ENCODE peak calls at places on chromosomes 2 and 18, in eight cellular contexts. I is bronchial epithelial cell, K is choroid plexus epithelial cell, A is upper lobe of right lung, Y is Peyer's patch, P is fibroblast of pulmonary artery, Q is stomach, N is hepatocyte. L is an unnamed sample.

GRCh38 chr2:18404708-18405107 is 155.7 kb downstream of the RDH14 start:
- DNase-seq in I (no peak), K (no peak), A (no peak), Y (no peak), P (no peak), Q (no peak), N (peak), L (no peak)

GRCh38 chr2:220090050-220090449 is 462.6 kb downstream of the SLC4A3 start:
- DNase-seq in I (peak), K (no peak), A (no peak), Y (no peak), P (no peak), Q (no peak), N (no peak), L (no peak)

GRCh38 chr2:32825291-32825712 is 121.5 kb upstream of the LTBP1 start:
- DNase-seq in I (no peak), K (peak), A (no peak), Y (no peak), P (peak), Q (no peak), N (peak), L (no peak)

GRCh38 chr2:202885190-202885589 is 13.6 kb upstream of the ICA1L start:
- DNase-seq in I (no peak), K (no peak), A (no peak), Y (no peak), P (no peak), Q (no peak), N (no peak), L (no peak)

GRCh38 chr2:84901593-84902120 is 3.8 kb upstream of the TMSB10 start:
- DNase-seq in I (no peak), K (peak), A (no peak), Y (no peak), P (peak), Q (no peak), N (no peak), L (no peak)

GRCh38 chr2:175170679-175171304 is 2.8 kb upstream of the ATF2 start:
- DNase-seq in I (no peak), K (no peak), A (no peak), Y (no peak), P (no peak), Q (no peak), N (no peak), L (no peak)

GRCh38 chr18:65221115-65221514 is 529.7 kb upstream of the CDH7 start:
- DNase-seq in I (no peak), K (no peak), A (no peak), Y (no peak), P (no peak), Q (no peak), N (no peak), L (no peak)

GRCh38 chr2:230472619-230473018 is 56.6 kb downstream of the SP100 start:
- DNase-seq in I (peak), K (peak), A (no peak), Y (no peak), P (peak), Q (no peak), N (peak), L (no peak)

GRCh38 chr2:112092286-112093041 is 37.4 kb downstream of the TMEM87B start:
- DNase-seq in I (peak), K (peak), A (no peak), Y (no peak), P (peak), Q (no peak), N (no peak), L (peak)

GRCh38 chr2:64114063-64114911 is 29.9 kb downstream of the PELI1 start:
- DNase-seq in I (peak), K (peak), A (no peak), Y (no peak), P (peak), Q (no peak), N (no peak), L (peak)

GRCh38 chr2:122734756-122735155 is 979.3 kb downstream of the TSN start:
- DNase-seq in I (no peak), K (peak), A (no peak), Y (no peak), P (peak), Q (no peak), N (no peak), L (no peak)

GRCh38 chr2:91748869-91749268 is 3057.4 kb downstream of the RPIA start:
- DNase-seq in I (no peak), K (no peak), A (no peak), Y (no peak), P (no peak), Q (no peak), N (no peak), L (no peak)
- H3K4me3 ChIP-seq in I (no peak), K (no peak), A (no peak), Y (no peak), P (no peak), Q (no peak), N (no peak), L (no peak)

GRCh38 chr2:65320042-65320711 is 92.5 kb downstream of the ACTR2 start:
- DNase-seq in I (peak), K (peak), A (no peak), Y (no peak), P (peak), Q (no peak), N (peak), L (peak)
- TF ChIP-seq CTCF in I (peak), K (peak), A (peak), Y (peak), P (peak), Q (no peak), N (peak), L (peak)

DNA sequence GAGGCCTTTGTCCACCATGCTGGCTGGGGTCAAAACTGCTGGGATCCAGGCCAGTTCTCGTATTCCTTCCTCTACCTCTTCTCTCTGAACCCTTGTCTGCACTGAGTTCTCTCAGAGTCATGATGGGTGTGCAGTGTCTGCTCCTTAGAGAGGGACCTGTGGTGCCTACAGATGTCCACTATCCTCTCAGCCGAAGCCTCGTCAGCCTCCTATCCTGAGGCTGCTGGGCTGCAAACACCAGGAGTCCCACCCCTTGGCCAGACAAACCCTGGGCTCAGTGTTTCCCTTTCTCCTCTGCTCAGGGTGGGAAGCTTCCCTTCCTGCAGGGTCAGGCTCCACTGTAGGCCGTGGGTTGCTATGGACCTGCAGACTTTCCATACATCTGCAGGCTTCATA is 2.3 kb downstream of the INPP5D start:
- DNase-seq in I (no peak), K (no peak), A (no peak), Y (no peak), P (no peak), Q (peak), N (no peak), L (no peak)
- H3K4me3 ChIP-seq in I (no peak), K (no peak), A (peak), Y (peak), P (no peak), Q (peak), N (no peak), L (no peak)

GRCh38 chr2:16617282-16618266 is 48.1 kb downstream of the CYRIA start:
- DNase-seq in I (peak), K (peak), A (no peak), Y (no peak), P (peak), Q (peak), N (peak), L (no peak)
- TF ChIP-seq CTCF in I (peak), K (peak), A (peak), Y (peak), P (peak), Q (peak), N (peak), L (peak)

GRCh38 chr2:62455957-62456692 is 49.9 kb downstream of the TMEM17 start:
- DNase-seq in I (no peak), K (no peak), A (no peak), Y (no peak), P (no peak), Q (no peak), N (no peak), L (no peak)
- H3K4me3 ChIP-seq in I (no peak), K (no peak), A (no peak), Y (no peak), P (no peak), Q (no peak), N (no peak), L (no peak)

DNA sequence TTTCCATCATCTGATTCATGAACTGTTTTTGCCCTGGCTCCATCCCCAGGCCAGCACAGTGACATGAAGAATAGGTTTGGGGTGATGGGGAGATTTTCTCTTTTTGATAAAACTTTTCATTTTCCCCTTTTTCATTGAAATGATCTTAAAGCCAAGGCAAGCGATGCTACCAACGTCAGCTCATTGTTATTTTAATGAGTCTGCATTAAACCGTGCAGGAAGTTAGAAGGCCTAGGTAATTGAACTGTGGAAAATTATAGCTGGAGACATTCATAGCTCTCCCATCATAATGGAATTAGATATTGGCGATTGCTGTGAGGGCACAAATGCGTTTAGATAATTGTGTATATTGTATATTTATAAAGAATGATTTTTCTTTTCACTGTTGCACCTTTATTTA is 33.2 kb downstream of the SMARCAL1 start:
- DNase-seq in I (no peak), K (no peak), A (no peak), Y (no peak), P (no peak), Q (no peak), N (no peak), L (no peak)
- TF ChIP-seq CTCF in I (no peak), K (no peak), A (no peak), Y (no peak), P (no peak), Q (no peak), N (no peak), L (no peak)

GRCh38 chr18:50791599-50792438 is 28.0 kb downstream of the MRO start:
- DNase-seq in I (no peak), K (no peak), A (no peak), Y (no peak), P (no peak), Q (no peak), N (no peak), L (no peak)

GRCh38 chr18:50793641-50794565 is 25.9 kb downstream of the MRO start:
- DNase-seq in I (no peak), K (no peak), A (no peak), Y (no peak), P (no peak), Q (no peak), N (no peak), L (no peak)

GRCh38 chr18:50797147-50797546 is 22.7 kb downstream of the MRO start:
- DNase-seq in I (no peak), K (no peak), A (no peak), Y (peak), P (no peak), Q (peak), N (no peak), L (no peak)

GRCh38 chr18:50792885-50793284 is 26.9 kb downstream of the MRO start:
- DNase-seq in I (no peak), K (no peak), A (no peak), Y (no peak), P (no peak), Q (no peak), N (no peak), L (no peak)

GRCh38 chr18:50796495-50796894 is 23.3 kb downstream of the MRO start:
- DNase-seq in I (no peak), K (no peak), A (no peak), Y (no peak), P (no peak), Q (no peak), N (peak), L (no peak)
- H3K4me3 ChIP-seq in I (no peak), K (no peak), A (no peak), Y (no peak), P (no peak), Q (no peak), N (no peak), L (no peak)

DNA sequence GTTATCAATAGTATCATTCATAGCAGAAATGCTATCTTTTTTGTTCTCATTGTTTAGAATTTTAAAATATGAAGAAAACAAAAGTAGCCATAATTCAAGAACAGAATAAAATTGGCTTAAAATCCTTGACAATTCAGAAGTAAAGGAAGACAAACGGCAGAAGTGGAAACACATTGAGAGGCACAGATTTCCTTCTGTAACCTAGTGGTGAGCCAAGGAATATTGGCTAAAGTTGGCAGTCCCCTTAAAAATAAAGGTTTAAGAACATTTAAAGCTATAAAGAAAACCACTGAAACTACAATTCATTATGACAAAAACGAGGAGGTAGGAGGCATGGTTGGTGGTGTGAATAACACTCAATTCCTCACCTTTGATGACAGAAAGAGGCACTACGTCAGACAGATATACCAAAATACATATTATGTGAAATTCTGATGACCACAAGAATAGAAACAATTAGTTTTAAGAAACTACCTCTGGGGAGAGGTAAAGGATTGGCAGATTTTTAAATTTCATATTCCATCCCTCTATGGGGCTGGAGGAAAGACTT is 42.3 kb downstream of the SFT2D3 start:
- DNase-seq in I (no peak), K (no peak), A (no peak), Y (no peak), P (no peak), Q (no peak), N (no peak), L (no peak)
- TF ChIP-seq CTCF in I (no peak), K (no peak), A (no peak), Y (no peak), P (no peak), Q (no peak), N (no peak), L (no peak)

DNA sequence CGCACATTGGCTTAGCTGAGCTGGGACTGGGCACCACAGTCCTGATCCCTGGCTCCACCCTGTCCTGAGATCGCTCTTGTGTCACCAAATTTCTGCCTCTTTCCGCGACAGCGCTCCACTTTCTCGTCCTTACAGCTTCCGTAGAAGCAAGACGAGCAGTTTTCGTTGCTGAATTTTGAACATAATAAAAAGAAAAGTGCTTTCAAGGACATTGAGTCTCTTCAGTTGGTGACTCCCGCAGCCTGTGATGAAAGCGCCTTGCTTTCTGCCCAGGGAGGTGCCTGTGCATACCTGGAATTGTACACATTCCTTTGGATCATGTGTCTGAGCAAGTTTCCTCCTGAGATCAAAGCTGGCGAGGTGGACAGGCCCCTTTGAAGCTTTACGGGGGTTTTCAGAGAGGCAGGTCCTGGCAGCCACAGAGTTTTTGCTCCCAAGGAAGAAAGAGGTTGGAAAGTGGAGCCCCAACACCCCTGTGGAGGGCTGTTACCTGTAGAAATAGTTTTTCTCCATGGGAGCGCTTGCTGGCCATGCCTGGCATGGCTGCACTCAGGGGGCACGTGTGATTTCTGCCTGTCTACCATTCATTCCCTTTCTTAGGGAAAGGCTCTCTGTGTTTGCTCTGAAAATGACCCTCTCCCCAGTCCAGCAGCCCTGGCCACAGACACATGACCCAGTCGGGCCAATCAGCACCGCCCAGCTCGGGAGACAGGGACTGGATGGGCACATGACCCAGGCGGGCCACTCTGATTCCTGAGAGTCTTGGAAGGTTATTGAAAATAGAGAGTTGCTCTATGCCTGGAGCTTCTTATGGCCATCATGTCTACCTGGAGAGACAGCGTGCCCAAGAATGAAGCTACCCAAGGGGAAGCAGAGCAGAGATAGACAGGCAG is 115.6 kb upstream of the OTOS start:
- DNase-seq in I (peak), K (no peak), A (peak), Y (no peak), P (no peak), Q (peak), N (peak), L (no peak)
- H3K4me3 ChIP-seq in I (peak), K (no peak), A (peak), Y (no peak), P (no peak), Q (peak), N (no peak), L (no peak)